ENCODE peak calls at places on chromosomes 6 and 20, in five cellular contexts. S is ACHN, Y is WTC11, O is natural killer cell, A is T-helper 22 cell. H is an unnamed sample.

GRCh38 chr6:119608994-119609393 is 259.4 kb upstream of the MAN1A1 start:
- DNase-seq in S (no peak), O (no peak), A (no peak), Y (peak), H (no peak)

GRCh38 chr20:63641792-63642517 is 11.3 kb downstream of the STMN3 start:
- DNase-seq in O (peak), Y (peak), A (peak), S (peak), H (peak)

GRCh38 chr6:133502451-133503259 is 261.5 kb downstream of the EYA4 start:
- DNase-seq in S (peak), A (no peak), Y (no peak), O (no peak), H (peak)

GRCh38 chr6:115441671-115442070 is 619.0 kb downstream of the FRK start:
- DNase-seq in Y (no peak), S (no peak), O (no peak), A (no peak), H (no peak)

GRCh38 chr6:122709922-122710512 is 69.5 kb upstream of the FABP7 start:
- DNase-seq in Y (no peak), S (no peak), A (no peak), O (no peak), H (no peak)

GRCh38 chr6:128513878-128514277 is 6.5 kb downstream of the PTPRK start:
- DNase-seq in S (no peak), A (no peak), O (no peak), Y (no peak), H (no peak)

GRCh38 chr6:80988892-80989291 is 763.6 kb downstream of the TENT5A start:
- DNase-seq in Y (no peak), A (no peak), O (no peak), S (no peak), H (no peak)

GRCh38 chr6:52117352-52117751 is 29.9 kb upstream of the PKHD1 start:
- DNase-seq in S (no peak), Y (no peak), A (no peak), O (no peak), H (no peak)

GRCh38 chr6:98516869-98517268 is 317.5 kb upstream of the POU3F2 start:
- DNase-seq in S (no peak), Y (no peak), O (no peak), A (no peak), H (no peak)

GRCh38 chr6:22784611-22785010 is 215.2 kb downstream of the HDGFL1 start:
- DNase-seq in Y (no peak), A (no peak), O (no peak), S (no peak), H (no peak)

GRCh38 chr20:57483287-57484050 is 41.5 kb downstream of the CTCFL start:
- DNase-seq in A (no peak), Y (no peak), O (peak), S (no peak), H (no peak)

GRCh38 chr20:20864346-20865096 is 152.1 kb upstream of the RALGAPA2 start:
- DNase-seq in S (peak), O (no peak), Y (no peak), A (no peak), H (peak)

GRCh38 chr6:165653607-165654006 is 9.4 kb downstream of the PDE10A start:
- DNase-seq in A (no peak), O (no peak), Y (no peak), S (no peak), H (no peak)

GRCh38 chr20:33740189-33740588 is 8.4 kb downstream of the ZNF341 start:
- DNase-seq in S (no peak), O (no peak), Y (no peak), A (no peak), H (no peak)

GRCh38 chr6:33185190-33185589 is 7.1 kb downstream of the COL11A2 start:
- DNase-seq in Y (no peak), O (no peak), S (no peak), A (no peak), H (no peak)

GRCh38 chr6:81241126-81241525 is 511.4 kb downstream of the TENT5A start:
- DNase-seq in O (no peak), A (no peak), Y (no peak), S (no peak), H (no peak)

GRCh38 chr6:82264321-82264720 is 16.8 kb upstream of the IBTK start:
- DNase-seq in O (no peak), A (no peak), S (no peak), Y (no peak), H (no peak)

GRCh38 chr6:118871331-118871730 is 22.6 kb upstream of the ASF1A start:
- DNase-seq in A (no peak), Y (no peak), S (no peak), O (no peak), H (no peak)

GRCh38 chr20:22339091-22339881 is 245.1 kb downstream of the FOXA2 start:
- DNase-seq in Y (peak), S (peak), O (no peak), A (no peak), H (peak)

GRCh38 chr6:169794317-169795055 is 43.1 kb downstream of the ERMARD start:
- DNase-seq in A (no peak), O (no peak), S (no peak), Y (no peak), H (no peak)

GRCh38 chr6:36809933-36810844 is 29.1 kb downstream of the CPNE5 start:
- DNase-seq in A (no peak), S (no peak), O (no peak), Y (peak), H (no peak)

GRCh38 chr6:98782772-98783171 is 51.6 kb upstream of the POU3F2 start:
- DNase-seq in A (no peak), S (no peak), O (no peak), Y (no peak), H (no peak)

GRCh38 chr20:13286600-13286999 is 65.5 kb downstream of the ISM1 start:
- DNase-seq in S (no peak), Y (no peak), A (no peak), O (no peak), H (no peak)

GRCh38 chr6:24933868-24934401 is 1.8 kb downstream of the RIPOR2 start:
- DNase-seq in A (no peak), Y (peak), S (peak), O (no peak), H (peak)

GRCh38 chr6:89120371-89120770 is 2.5 kb upstream of the SRSF12 start:
- DNase-seq in O (no peak), Y (no peak), S (peak), A (no peak), H (peak)

GRCh38 chr20:34553366-34553867 is 5.1 kb upstream of the MAP1LC3A start:
- DNase-seq in S (no peak), Y (no peak), A (no peak), O (no peak), H (no peak)

GRCh38 chr6:141587482-141588266 is 545.1 kb upstream of the GJE1 start:
- DNase-seq in A (no peak), O (no peak), S (peak), Y (no peak), H (peak)

GRCh38 chr20:35575958-35576357 is 34.1 kb downstream of the ERGIC3 start:
- DNase-seq in Y (no peak), O (no peak), A (no peak), S (no peak), H (no peak)

GRCh38 chr20:8853805-8854338 is 215.0 kb upstream of the PLCB4 start:
- DNase-seq in A (no peak), Y (no peak), S (peak), O (no peak), H (peak)

GRCh38 chr20:47280668-47281067 is 75.8 kb downstream of the ZMYND8 start:
- DNase-seq in S (no peak), A (no peak), O (no peak), Y (no peak), H (no peak)

GRCh38 chr6:151285121-151285520 is 45.4 kb downstream of the AKAP12 start:
- DNase-seq in Y (no peak), O (no peak), S (peak), A (no peak), H (peak)

GRCh38 chr6:137496392-137496767 is 2.2 kb upstream of the OLIG3 start:
- DNase-seq in S (no peak), Y (peak), O (no peak), A (no peak), H (no peak)

GRCh38 chr6:53044071-53044470 is 21.1 kb upstream of the FBXO9 start:
- DNase-seq in A (no peak), Y (peak), O (no peak), S (peak), H (peak)

GRCh38 chr6:153312633-153313032 is 181.6 kb upstream of the RGS17 start:
- DNase-seq in O (no peak), S (peak), Y (peak), A (no peak), H (peak)

GRCh38 chr6:153090241-153090930 is 40.7 kb downstream of the RGS17 start:
- DNase-seq in Y (no peak), A (no peak), S (peak), O (no peak), H (peak)

GRCh38 chr20:37846573-37846972 is 56.4 kb upstream of the VSTM2L start:
- DNase-seq in O (no peak), S (no peak), A (no peak), Y (peak), H (no peak)

GRCh38 chr6:130202782-130203181 is 20.0 kb downstream of the SAMD3 start:
- DNase-seq in S (no peak), A (no peak), O (no peak), Y (peak), H (no peak)

GRCh38 chr6:99073223-99073622 is 125.5 kb upstream of the FBXL4 start:
- DNase-seq in A (no peak), Y (no peak), O (no peak), S (no peak), H (no peak)

GRCh38 chr6:165843121-165843520 is 180.1 kb upstream of the PDE10A start:
- DNase-seq in A (no peak), S (no peak), Y (no peak), O (no peak), H (no peak)